ENCODE peak calls at places on chromosomes 13 and 19, in six cellular contexts. One of them, this sample, is unnamed.

GRCh38 chr19:53988981-53989380 is 2.5 kb upstream of the CACNG6 start:
- DNase-seq in endodermal cell: no peak
- DNase-seq in COR-L47: no peak
- DNase-seq in T1000: no peak
- DNase-seq in EL: no peak
- DNase-seq in hepatic stellate cell: no peak
- DNase-seq in this sample: no peak

GRCh38 chr19:38816131-38816750 is 3.5 kb upstream of the LGALS4 start:
- DNase-seq in T1000: no peak
- DNase-seq in COR-L47: no peak
- DNase-seq in endodermal cell: no peak
- DNase-seq in hepatic stellate cell: no peak
- DNase-seq in EL: no peak
- DNase-seq in this sample: no peak

GRCh38 chr19:51450730-51451307 is 7.4 kb downstream of the SIGLEC8 start:
- DNase-seq in T1000: no peak
- DNase-seq in EL: no peak
- DNase-seq in hepatic stellate cell: no peak
- DNase-seq in COR-L47: no peak
- DNase-seq in endodermal cell: no peak
- DNase-seq in this sample: no peak

GRCh38 chr13:100646030-100646673 is 28.4 kb downstream of the TMTC4 start:
- DNase-seq in endodermal cell: peak
- DNase-seq in T1000: no peak
- DNase-seq in EL: peak
- DNase-seq in COR-L47: peak
- DNase-seq in hepatic stellate cell: peak
- DNase-seq in this sample: peak

GRCh38 chr13:106599875-106600797 is 32.2 kb upstream of the ARGLU1 start:
- DNase-seq in endodermal cell: no peak
- DNase-seq in COR-L47: no peak
- DNase-seq in T1000: no peak
- DNase-seq in hepatic stellate cell: no peak
- DNase-seq in EL: peak
- DNase-seq in this sample: no peak

GRCh38 chr13:39967199-39967959 is 311.9 kb downstream of the COG6 start:
- DNase-seq in endodermal cell: no peak
- DNase-seq in COR-L47: no peak
- DNase-seq in hepatic stellate cell: no peak
- DNase-seq in T1000: no peak
- DNase-seq in EL: no peak
- DNase-seq in this sample: no peak

GRCh38 chr19:4196009-4196408 is 13.5 kb downstream of the ANKRD24 start:
- DNase-seq in endodermal cell: no peak
- DNase-seq in hepatic stellate cell: no peak
- DNase-seq in T1000: no peak
- DNase-seq in EL: no peak
- DNase-seq in COR-L47: no peak
- DNase-seq in this sample: no peak

GRCh38 chr13:100039740-100040139 is 49.2 kb upstream of the PCCA start:
- DNase-seq in endodermal cell: no peak
- DNase-seq in hepatic stellate cell: no peak
- DNase-seq in COR-L47: no peak
- DNase-seq in EL: peak
- DNase-seq in T1000: no peak
- DNase-seq in this sample: no peak

GRCh38 chr13:44244288-44244687 is 129.3 kb upstream of the SERP2 start:
- DNase-seq in hepatic stellate cell: no peak
- DNase-seq in EL: no peak
- DNase-seq in COR-L47: no peak
- DNase-seq in T1000: no peak
- DNase-seq in endodermal cell: no peak
- DNase-seq in this sample: peak

GRCh38 chr13:41952749-41953148 is 8.2 kb downstream of the VWA8 start:
- DNase-seq in EL: no peak
- DNase-seq in endodermal cell: no peak
- DNase-seq in COR-L47: no peak
- DNase-seq in hepatic stellate cell: no peak
- DNase-seq in T1000: no peak
- DNase-seq in this sample: no peak

GRCh38 chr13:23868521-23868920 is 20.7 kb downstream of the MIPEP start:
- DNase-seq in COR-L47: no peak
- DNase-seq in EL: peak
- DNase-seq in T1000: no peak
- DNase-seq in endodermal cell: no peak
- DNase-seq in hepatic stellate cell: no peak
- DNase-seq in this sample: no peak

GRCh38 chr13:105410602-105411001 is 1124.9 kb downstream of the EFNB2 start:
- DNase-seq in endodermal cell: peak
- DNase-seq in T1000: no peak
- DNase-seq in hepatic stellate cell: peak
- DNase-seq in EL: peak
- DNase-seq in COR-L47: no peak
- DNase-seq in this sample: no peak

GRCh38 chr13:110006304-110006703 is 219.9 kb upstream of the IRS2 start:
- DNase-seq in EL: peak
- DNase-seq in COR-L47: peak
- DNase-seq in hepatic stellate cell: no peak
- DNase-seq in T1000: peak
- DNase-seq in endodermal cell: no peak
- DNase-seq in this sample: no peak

GRCh38 chr19:4589579-4590410 is 30.3 kb upstream of the SEMA6B start:
- DNase-seq in T1000: no peak
- DNase-seq in hepatic stellate cell: no peak
- DNase-seq in EL: no peak
- DNase-seq in endodermal cell: peak
- DNase-seq in COR-L47: no peak
- DNase-seq in this sample: no peak

GRCh38 chr19:11361037-11361770 is 6.0 kb downstream of the PLPPR2 start:
- DNase-seq in EL: no peak
- DNase-seq in T1000: no peak
- DNase-seq in endodermal cell: peak
- DNase-seq in hepatic stellate cell: no peak
- DNase-seq in COR-L47: no peak
- DNase-seq in this sample: no peak

GRCh38 chr13:44934724-44935123 is 54.5 kb downstream of the NUFIP1 start:
- DNase-seq in endodermal cell: no peak
- DNase-seq in T1000: no peak
- DNase-seq in EL: peak
- DNase-seq in hepatic stellate cell: no peak
- DNase-seq in COR-L47: no peak
- DNase-seq in this sample: no peak

GRCh38 chr13:92303428-92303827 is 905.0 kb downstream of the GPC5 start:
- DNase-seq in endodermal cell: no peak
- DNase-seq in T1000: no peak
- DNase-seq in COR-L47: no peak
- DNase-seq in hepatic stellate cell: no peak
- DNase-seq in EL: no peak
- DNase-seq in this sample: no peak

GRCh38 chr19:1172353-1173159 is 1.5 kb downstream of the SBNO2 start:
- DNase-seq in EL: peak
- DNase-seq in hepatic stellate cell: peak
- DNase-seq in endodermal cell: no peak
- DNase-seq in T1000: no peak
- DNase-seq in COR-L47: no peak
- DNase-seq in this sample: peak

GRCh38 chr13:100149389-100149788 is 60.5 kb downstream of the PCCA start:
- DNase-seq in endodermal cell: no peak
- DNase-seq in COR-L47: no peak
- DNase-seq in T1000: no peak
- DNase-seq in EL: no peak
- DNase-seq in hepatic stellate cell: no peak
- DNase-seq in this sample: no peak

This sample was measured in occipital lobe.